ENCODE peak calls at places on chromosomes 6 and 20, in ten cellular contexts. O is astrocyte of the spinal cord, N is amniotic epithelial cell, W is germinal center, P is GM13976, K is NCI-H1694, G is AG08395, H is hippocampal formation, D is bronchial epithelial cell, S is endothelial cell. F is an unnamed sample.

GRCh38 chr20:47304287-47304686 is 52.2 kb downstream of the ZMYND8 start:
- DNase-seq in H (no peak), W (no peak), D (no peak), N (peak), S (no peak), O (peak), G (no peak), P (no peak), K (no peak), F (peak)

GRCh38 chr20:3800878-3801260 is 4.8 kb downstream of the CDC25B start:
- DNase-seq in O (no peak), D (no peak), S (no peak), W (no peak), K (no peak), N (no peak), P (no peak), H (no peak), G (no peak), F (no peak)

GRCh38 chr6:29955783-29956182 is 13.5 kb downstream of the HLA-A start:
- DNase-seq in W (no peak), P (no peak), D (no peak), S (no peak), G (no peak), K (no peak), O (no peak), H (no peak), N (no peak), F (no peak)

GRCh38 chr20:47758517-47759450 is 26.5 kb downstream of the SULF2 start:
- DNase-seq in D (no peak), G (no peak), P (peak), K (no peak), S (no peak), N (no peak), W (no peak), H (no peak), O (no peak), F (no peak)

GRCh38 chr6:72984981-72985665 is 240.2 kb downstream of the KHDC1L start:
- DNase-seq in W (no peak), K (no peak), S (no peak), P (no peak), H (no peak), N (peak), D (no peak), O (peak), G (peak), F (no peak)

GRCh38 chr20:43550456-43550855 is 8.4 kb upstream of the SGK2 start:
- DNase-seq in S (no peak), P (no peak), D (no peak), N (no peak), O (no peak), K (no peak), H (no peak), G (no peak), W (no peak), F (no peak)

GRCh38 chr6:139549561-139550070 is 175.2 kb upstream of the CITED2 start:
- DNase-seq in S (no peak), O (no peak), K (no peak), D (peak), W (no peak), N (no peak), H (no peak), P (no peak), G (no peak), F (no peak)

GRCh38 chr6:11273406-11274065 is 41.1 kb upstream of the NEDD9 start:
- DNase-seq in H (no peak), W (no peak), N (no peak), K (no peak), S (no peak), D (peak), O (no peak), G (no peak), P (no peak), F (no peak)

GRCh38 chr6:35476004-35476403 is 7.8 kb downstream of the RPL10A start:
- DNase-seq in K (no peak), S (no peak), H (no peak), N (no peak), W (no peak), P (no peak), G (no peak), O (no peak), D (no peak), F (no peak)

GRCh38 chr6:79079425-79080130 is 1.5 kb upstream of the PHIP start:
- DNase-seq in P (no peak), N (peak), K (no peak), H (no peak), G (no peak), O (peak), W (no peak), S (no peak), D (no peak), F (no peak)

GRCh38 chr6:137936798-137937197 is 69.7 kb downstream of the TNFAIP3 start:
- DNase-seq in O (no peak), W (no peak), G (no peak), P (no peak), K (no peak), N (no peak), D (no peak), H (no peak), S (no peak), F (no peak)

GRCh38 chr20:62632575-62632974 is 9.7 kb upstream of the SLCO4A1 start:
- DNase-seq in P (no peak), S (no peak), W (no peak), N (no peak), O (no peak), G (no peak), D (no peak), K (no peak), H (no peak), F (no peak)

GRCh38 chr20:17971571-17972013 is 2.8 kb downstream of the MGME1 start:
- DNase-seq in G (peak), N (peak), K (no peak), D (no peak), W (no peak), O (peak), P (no peak), S (no peak), H (no peak), F (peak)

GRCh38 chr6:142605922-142606321 is 304.1 kb downstream of the ADGRG6 start:
- DNase-seq in W (no peak), G (peak), K (no peak), O (peak), D (peak), P (no peak), S (no peak), H (no peak), N (peak), F (peak)

GRCh38 chr6:16505711-16506362 is 255.4 kb downstream of the ATXN1 start:
- DNase-seq in K (no peak), S (no peak), G (peak), N (peak), O (peak), D (no peak), H (peak), P (no peak), W (no peak), F (peak)

GRCh38 chr6:43807228-43808061 is 37.4 kb downstream of the VEGFA start:
- DNase-seq in P (no peak), G (no peak), D (no peak), O (no peak), N (peak), S (no peak), H (no peak), W (no peak), K (no peak), F (no peak)

GRCh38 chr20:17898548-17898994 is 70.0 kb downstream of the SNX5 start:
- DNase-seq in D (peak), S (peak), G (peak), N (peak), W (peak), H (peak), K (no peak), P (peak), O (peak), F (peak)

GRCh38 chr6:99980741-99981140 is 13.3 kb downstream of the MCHR2 start:
- DNase-seq in O (no peak), G (no peak), S (no peak), D (no peak), W (no peak), K (no peak), P (no peak), H (no peak), N (no peak), F (no peak)

GRCh38 chr6:16146028-16146427 is 17.1 kb downstream of the MYLIP start:
- DNase-seq in D (peak), H (no peak), N (no peak), S (no peak), P (no peak), K (no peak), W (no peak), O (no peak), G (peak), F (no peak)

GRCh38 chr20:32870489-32870888 is 11.8 kb downstream of the EFCAB8 start:
- DNase-seq in G (no peak), D (no peak), O (no peak), S (no peak), K (no peak), N (no peak), W (no peak), H (no peak), P (no peak), F (no peak)

F was measured in HFFc6.